ENCODE peak calls at places on chromosomes 12 and 14, in eight cellular contexts. T is epithelial cell of esophagus, K is AG10803, B is brain microvascular endothelial cell, I is thoracic aorta, J is pancreas, L is breast epithelium, G is astrocyte of the cerebellum. R is an unnamed sample.

GRCh38 chr12:96195845-96196451 is 1.8 kb downstream of the ELK3 start:
- DNase-seq in T (peak; percentile 63), L (no peak), I (no peak), B (peak; percentile 64), K (peak; percentile 60), J (no peak), G (peak; percentile 46), R (peak; percentile 45)

GRCh38 chr12:129964300-129964699 is 60.5 kb upstream of the TMEM132D start:
- DNase-seq in J (no peak), G (no peak), T (no peak), L (no peak), K (no peak), B (no peak), I (no peak), R (no peak)

GRCh38 chr14:55160989-55161388 is 30.4 kb downstream of the DLGAP5 start:
- DNase-seq in K (peak; percentile 41), J (no peak), G (peak; percentile 39), L (no peak), T (peak; percentile 49), I (no peak), B (no peak), R (no peak)

GRCh38 chr14:22838631-22839041 is 2.3 kb downstream of the MMP14 start:
- DNase-seq in I (no peak), L (no peak), T (peak; percentile 43), K (peak; percentile 83), G (no peak), J (no peak), B (peak; percentile 65), R (no peak)

GRCh38 chr12:110743571-110744093 is 941 bp upstream of the PPP1CC start:
- DNase-seq in G (no peak), K (no peak), I (no peak), L (no peak), B (no peak), T (peak; percentile 31), J (peak; percentile 41), R (peak; percentile 41)

GRCh38 chr14:78673845-78674244 is 503.7 kb downstream of the NRXN3 start:
- DNase-seq in T (no peak), K (no peak), B (no peak), L (no peak), I (no peak), J (no peak), G (no peak), R (no peak)

GRCh38 chr12:6548556-6549378 is 7.1 kb downstream of the IFFO1 start:
- DNase-seq in I (no peak), J (no peak), G (no peak), T (peak; percentile 48), K (peak; percentile 80), B (no peak), L (no peak), R (no peak)

GRCh38 chr12:54526800-54527630 is 22.4 kb upstream of the PDE1B start:
- DNase-seq in T (peak; percentile 56), L (no peak), J (no peak), I (no peak), G (no peak), B (peak; percentile 36), K (peak; percentile 14), R (no peak)

GRCh38 chr12:75913502-75914110 is 118.0 kb downstream of the PHLDA1 start:
- DNase-seq in J (no peak), I (no peak), T (no peak), K (no peak), G (no peak), L (no peak), B (no peak), R (no peak)

GRCh38 chr12:55838361-55838760 is 4.4 kb downstream of the MMP19 start:
- DNase-seq in L (no peak), K (no peak), I (no peak), J (no peak), T (no peak), G (no peak), B (no peak), R (no peak)

GRCh38 chr14:72588521-72588920 is 305.4 kb downstream of the DPF3 start:
- DNase-seq in B (no peak), L (no peak), J (no peak), G (no peak), T (no peak), I (no peak), K (no peak), R (no peak)

GRCh38 chr12:113286712-113287111 is 48.2 kb downstream of the SLC8B1 start:
- DNase-seq in G (no peak), B (no peak), L (no peak), I (no peak), J (no peak), K (no peak), T (no peak), R (no peak)

GRCh38 chr12:4707306-4707705 is 12.9 kb upstream of the GALNT8 start:
- DNase-seq in T (no peak), B (no peak), K (no peak), I (no peak), J (no peak), G (no peak), L (no peak), R (no peak)

GRCh38 chr14:69354383-69355154 is 43.5 kb downstream of the ERH start:
- DNase-seq in L (no peak), T (peak; percentile 30), K (no peak), G (no peak), J (no peak), I (no peak), B (no peak), R (no peak)

GRCh38 chr12:39990122-39991101 is 115.5 kb downstream of the SLC2A13 start:
- DNase-seq in K (peak; percentile 51), J (peak; percentile 34), I (no peak), B (peak; percentile 56), T (peak; percentile 58), L (peak; percentile 60), G (no peak), R (no peak)

GRCh38 chr14:71803539-71804260 is 128.5 kb upstream of the RGS6 start:
- DNase-seq in I (no peak), G (peak; percentile 66), L (no peak), T (peak; percentile 74), K (peak; percentile 29), B (peak; percentile 13), J (no peak), R (no peak)

GRCh38 chr12:113439606-113440030 is 17.4 kb downstream of the SDSL start:
- DNase-seq in T (peak; percentile 43), K (peak; percentile 21), G (no peak), I (no peak), J (no peak), L (no peak), B (peak; percentile 40), R (peak; percentile 69)

GRCh38 chr12:123744836-123745235 is 17.3 kb upstream of the DNAH10 start:
- DNase-seq in L (no peak), I (no peak), B (no peak), K (no peak), J (no peak), G (no peak), T (no peak), R (no peak)

GRCh38 chr14:35699791-35700444 is 109.2 kb downstream of the RALGAPA1 start:
- DNase-seq in J (no peak), T (no peak), K (no peak), I (no peak), G (no peak), B (no peak), L (no peak), R (no peak)

GRCh38 chr12:39764944-39765560 is 145.4 kb upstream of the ABCD2 start:
- DNase-seq in I (no peak), G (peak; percentile 28), T (peak; percentile 60), B (peak; percentile 15), L (no peak), J (no peak), K (peak; percentile 65), R (no peak)

GRCh38 chr12:90802727-90803126 is 152.2 kb downstream of the CCER1 start:
- DNase-seq in J (no peak), L (no peak), I (no peak), B (no peak), K (no peak), T (no peak), G (no peak), R (no peak)

GRCh38 chr12:1993341-1993740 is 10.9 kb downstream of the DCP1B start:
- DNase-seq in G (peak; percentile 41), B (peak; percentile 88), J (no peak), I (no peak), L (no peak), K (peak; percentile 94), T (peak; percentile 96), R (no peak)

GRCh38 chr12:10016881-10017280 is 6.5 kb downstream of the CLEC12B start:
- DNase-seq in G (no peak), J (no peak), L (no peak), B (peak; percentile 11), T (peak; percentile 71), I (no peak), K (peak; percentile 18), R (no peak)

GRCh38 chr12:46383654-46384450 is 11.3 kb upstream of the SLC38A2 start:
- DNase-seq in I (peak; percentile 82), J (peak; percentile 90), B (peak; percentile 95), L (peak; percentile 92), K (peak; percentile 98), G (peak; percentile 85), T (peak; percentile 93), R (no peak)

GRCh38 chr14:26917086-26917485 is 319.3 kb upstream of the NOVA1 start:
- DNase-seq in L (no peak), B (no peak), T (peak; percentile 56), K (peak; percentile 53), J (no peak), G (peak; percentile 15), I (no peak), R (no peak)
- TF ChIP-seq CTCF in L (no peak), B (peak; percentile 46), T (peak; percentile 61), K (peak; percentile 75), J (no peak), G (peak; percentile 38), I (peak; percentile 15), R (no peak)

GRCh38 chr12:51028126-51028810 is 2.1 kb upstream of the SLC11A2 start:
- DNase-seq in B (peak; percentile 17), G (peak; percentile 15), T (peak; percentile 84), J (peak; percentile 24), I (no peak), L (no peak), K (peak; percentile 46), R (no peak)
- TF ChIP-seq CTCF in B (peak; percentile 54), G (peak; percentile 19), T (peak; percentile 67), J (no peak), I (no peak), L (peak; percentile 35), K (peak; percentile 38), R (no peak)

GRCh38 chr14:101559624-101560533 is 1.4 kb upstream of the DIO3 start:
- DNase-seq in T (no peak), B (no peak), K (peak; percentile 1), G (no peak), L (no peak), J (peak; percentile 45), I (no peak), R (peak; percentile 63)
- TF ChIP-seq CTCF in T (no peak), B (no peak), K (no peak), G (peak; percentile 19), L (no peak), J (no peak), I (no peak), R (no peak)

DNA sequence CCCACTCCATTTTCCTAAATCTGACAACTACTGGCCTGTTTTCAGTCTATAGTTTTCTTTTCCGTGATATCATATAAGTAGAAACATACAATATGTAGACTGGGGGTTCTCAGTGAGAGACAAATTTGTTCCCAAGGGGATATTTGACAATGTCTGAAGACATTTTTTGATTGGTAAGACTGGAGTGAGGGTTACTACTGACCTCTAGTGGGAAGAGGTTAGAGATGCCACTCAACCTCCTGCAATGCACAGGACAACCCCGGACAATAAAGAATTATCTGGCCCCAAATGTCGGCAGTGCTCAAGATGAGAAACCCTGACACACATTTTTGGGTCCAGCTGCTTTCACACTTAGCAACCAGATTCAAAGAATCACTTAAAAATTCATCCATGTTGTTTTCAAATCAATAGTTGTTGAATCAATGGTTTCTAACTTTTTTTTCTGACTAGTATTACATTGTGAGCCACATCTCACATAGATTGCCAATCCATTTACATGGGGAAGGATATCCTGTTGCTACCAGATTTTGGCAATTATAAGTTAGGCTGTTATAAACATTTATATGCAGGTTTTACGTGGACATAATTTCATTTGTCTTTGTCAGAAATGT is 307.1 kb downstream of the RPL10L start:
- DNase-seq in T (peak; percentile 51), G (peak; percentile 1), B (peak; percentile 41), K (no peak), L (no peak), I (no peak), J (no peak), R (no peak)
- TF ChIP-seq CTCF in T (peak; percentile 76), G (peak; percentile 49), B (peak; percentile 76), K (peak; percentile 42), L (peak; percentile 34), I (no peak), J (no peak), R (no peak)